ENCODE peak calls at places on chromosomes 2 and 18, in six cellular contexts. T is Right ventricle myocardium inferior, L is NB4, J is NCI-H1092 treated with DMSO at 0.1 percent for 48 hours, S is breast epithelium, Q is NCI-H187 treated with DMSO at 0.1 percent for 48 hours. F is an unnamed sample.
A peak's percentile ranks its signal among the peaks of the same experiment; 100 is the strongest.

GRCh38 chr2:217742837-217743236 is 260.0 kb downstream of the TNS1 start:
- DNase-seq in S (no peak), L (peak; percentile 36), J (no peak), Q (no peak), T (no peak), F (no peak)

GRCh38 chr2:9380702-9381628 is 42.4 kb downstream of the ITGB1BP1 start:
- DNase-seq in T (no peak), S (no peak), L (peak; percentile 39), J (no peak), Q (no peak), F (peak; percentile 76)

GRCh38 chr2:36409971-36410370 is 54.4 kb downstream of the CRIM1 start:
- DNase-seq in L (no peak), S (no peak), Q (no peak), T (no peak), J (no peak), F (no peak)

GRCh38 chr2:15584767-15585469 is 6.8 kb upstream of the DDX1 start:
- DNase-seq in Q (no peak), S (no peak), T (no peak), J (no peak), L (no peak), F (no peak)

GRCh38 chr2:197251576-197251975 is 59.0 kb downstream of the ANKRD44 start:
- DNase-seq in Q (no peak), L (no peak), T (no peak), J (no peak), S (no peak), F (no peak)

GRCh38 chr2:55581435-55581834 is 36.0 kb downstream of the PPP4R3B start:
- DNase-seq in S (no peak), Q (no peak), T (no peak), L (peak; percentile 38), J (no peak), F (no peak)

GRCh38 chr2:38154395-38154794 is 78.4 kb upstream of the CYP1B1 start:
- DNase-seq in L (no peak), J (no peak), T (no peak), Q (no peak), S (no peak), F (no peak)

GRCh38 chr2:235588750-235589149 is 94.9 kb downstream of the AGAP1 start:
- DNase-seq in Q (no peak), J (no peak), T (no peak), L (no peak), S (no peak), F (no peak)

GRCh38 chr2:110116033-110116710 is 550 bp upstream of the MALL start:
- DNase-seq in T (no peak), J (no peak), S (no peak), Q (no peak), L (no peak), F (peak; percentile 18)

GRCh38 chr2:158191076-158191566 is 89.4 kb downstream of the UPP2 start:
- DNase-seq in S (no peak), L (no peak), T (no peak), Q (no peak), J (peak; percentile 43), F (no peak)

GRCh38 chr2:45184606-45185005 is 175.4 kb upstream of the SIX2 start:
- DNase-seq in L (no peak), Q (no peak), S (no peak), T (no peak), J (no peak), F (no peak)

GRCh38 chr18:10661333-10661732 is 135.5 kb downstream of the NAPG start:
- DNase-seq in Q (no peak), S (no peak), T (no peak), L (no peak), J (no peak), F (no peak)

GRCh38 chr2:69250981-69251380 is 136.0 kb downstream of the GFPT1 start:
- DNase-seq in J (no peak), L (no peak), Q (no peak), S (no peak), T (no peak), F (no peak)

GRCh38 chr2:44948565-44949328 is 7.2 kb downstream of the SIX3 start:
- DNase-seq in Q (no peak), L (no peak), S (no peak), T (no peak), J (no peak), F (peak; percentile 82)

GRCh38 chr2:191441761-191442160 is 196.6 kb downstream of the MYO1B start:
- DNase-seq in T (no peak), L (no peak), S (no peak), Q (no peak), J (no peak), F (no peak)

GRCh38 chr2:217797170-217797569 is 205.6 kb downstream of the TNS1 start:
- DNase-seq in J (no peak), Q (no peak), L (no peak), S (no peak), T (no peak), F (no peak)

GRCh38 chr2:222902660-222903059 is 41.8 kb downstream of the ACSL3 start:
- DNase-seq in Q (no peak), T (no peak), S (no peak), J (no peak), L (no peak), F (no peak)

GRCh38 chr2:184598313-184599053 is at the start of gene ZNF804A:
- DNase-seq in S (no peak), L (peak; percentile 93), Q (no peak), J (peak; percentile 75), T (peak; percentile 87), F (peak; percentile 76)

GRCh38 chr2:176463527-176463926 is 194.3 kb downstream of the MTX2 start:
- DNase-seq in J (no peak), L (no peak), Q (no peak), S (no peak), T (no peak), F (no peak)

GRCh38 chr2:20994130-20994529 is 49.7 kb downstream of the APOB start:
- DNase-seq in L (no peak), T (no peak), Q (no peak), J (no peak), S (no peak), F (no peak)

GRCh38 chr2:156602552-156602933 is 166.4 kb downstream of the GPD2 start:
- DNase-seq in T (no peak), Q (no peak), L (no peak), J (no peak), S (no peak), F (no peak)

GRCh38 chr2:223580951-223581350 is 21.2 kb downstream of the SCG2 start:
- DNase-seq in Q (no peak), S (no peak), L (no peak), T (no peak), J (no peak), F (no peak)

GRCh38 chr2:97693476-97693875 is 19.9 kb upstream of the ZAP70 start:
- DNase-seq in S (no peak), J (no peak), Q (no peak), L (no peak), T (no peak), F (no peak)

GRCh38 chr2:177161741-177162440 is 50.7 kb upstream of the HNRNPA3 start:
- DNase-seq in Q (no peak), L (peak; percentile 45), T (no peak), S (no peak), J (peak; percentile 5), F (peak; percentile 44)

GRCh38 chr2:38146302-38146916 is 70.5 kb upstream of the CYP1B1 start:
- DNase-seq in Q (no peak), S (no peak), T (no peak), J (no peak), L (peak; percentile 86), F (no peak)

GRCh38 chr2:170739048-170739447 is 23.9 kb downstream of the SP5 start:
- DNase-seq in J (no peak), L (no peak), Q (no peak), T (no peak), S (no peak), F (no peak)

GRCh38 chr2:1993711-1994682 is 249.7 kb upstream of the PXDN start:
- DNase-seq in S (no peak), L (no peak), Q (no peak), T (no peak), J (no peak), F (no peak)

GRCh38 chr2:204225633-204226032 is 289.1 kb downstream of the ICOS start:
- DNase-seq in S (no peak), T (no peak), Q (no peak), L (no peak), J (no peak), F (no peak)

GRCh38 chr2:133063792-133064191 is 393.8 kb upstream of the LYPD1 start:
- DNase-seq in Q (no peak), J (no peak), T (no peak), S (no peak), L (peak; percentile 46), F (no peak)

GRCh38 chr2:236507393-236508085 is 62.1 kb upstream of the ACKR3 start:
- DNase-seq in T (peak; percentile 75), S (no peak), L (no peak), J (no peak), Q (no peak), F (no peak)

GRCh38 chr2:109046925-109047508 is 58.0 kb upstream of the EDAR start:
- DNase-seq in L (peak; percentile 95), S (no peak), Q (no peak), J (no peak), T (no peak), F (no peak)

GRCh38 chr2:113240915-113241911 is 37.5 kb downstream of the PAX8 start:
- DNase-seq in J (no peak), S (no peak), T (peak; percentile 75), L (peak; percentile 93), Q (no peak), F (no peak)